ENCODE peak calls at places on chromosome 19, in ten cellular contexts. V is psoas muscle; P is dorsolateral prefrontal cortex; R is heart right ventricle; N is CD8-positive, alpha-beta memory T cell; Q is IMR-90; A is uterus; G is thoracic aorta; S is pancreas; D is mammary epithelial cell. U is an unnamed sample.

GRCh38 chr19:13983213-13983889 is 22.8 kb downstream of the RFX1 start:
- DNase-seq in D (no peak), P (no peak), G (no peak), N (no peak), V (no peak), S (peak; percentile 83), A (no peak), Q (no peak), R (no peak), U (no peak)

GRCh38 chr19:2782357-2782935 is 627 bp downstream of the SGTA start:
- DNase-seq in N (no peak), P (no peak), V (no peak), R (no peak), S (no peak), D (peak; percentile 5), A (no peak), Q (no peak), G (no peak), U (no peak)

GRCh38 chr19:49677232-49677881 is at the start of gene PRMT1:
- DNase-seq in Q (no peak), S (no peak), D (no peak), A (no peak), G (no peak), V (peak; percentile 80), N (peak; percentile 54), P (no peak), R (no peak), U (peak; percentile 57)

GRCh38 chr19:40217921-40218890 is at the start of gene TTC9B:
- DNase-seq in A (no peak), D (peak; percentile 14), V (no peak), P (no peak), S (peak; percentile 75), G (no peak), Q (no peak), N (peak; percentile 43), R (no peak), U (peak; percentile 45)

GRCh38 chr19:919157-920050 is 2.3 kb downstream of the KISS1R start:
- DNase-seq in V (no peak), P (no peak), G (no peak), N (no peak), A (no peak), S (peak; percentile 83), D (peak; percentile 52), R (no peak), Q (no peak), U (no peak)

GRCh38 chr19:13459351-13459750 is 46.9 kb downstream of the CACNA1A start:
- DNase-seq in A (no peak), N (no peak), G (no peak), P (peak; percentile 61), R (no peak), V (no peak), Q (no peak), S (no peak), D (no peak), U (peak; percentile 54)

GRCh38 chr19:3833578-3834348 is 35.1 kb downstream of the ZFR2 start:
- DNase-seq in P (no peak), R (no peak), Q (no peak), D (no peak), G (no peak), N (no peak), S (no peak), A (no peak), V (no peak), U (no peak)

GRCh38 chr19:13850910-13851753 is 25.8 kb upstream of the NANOS3 start:
- DNase-seq in A (peak; percentile 92), G (peak; percentile 70), D (peak; percentile 95), P (peak; percentile 73), N (peak; percentile 64), V (peak; percentile 95), R (peak; percentile 88), S (peak; percentile 91), Q (peak; percentile 94), U (peak; percentile 58)

DNA sequence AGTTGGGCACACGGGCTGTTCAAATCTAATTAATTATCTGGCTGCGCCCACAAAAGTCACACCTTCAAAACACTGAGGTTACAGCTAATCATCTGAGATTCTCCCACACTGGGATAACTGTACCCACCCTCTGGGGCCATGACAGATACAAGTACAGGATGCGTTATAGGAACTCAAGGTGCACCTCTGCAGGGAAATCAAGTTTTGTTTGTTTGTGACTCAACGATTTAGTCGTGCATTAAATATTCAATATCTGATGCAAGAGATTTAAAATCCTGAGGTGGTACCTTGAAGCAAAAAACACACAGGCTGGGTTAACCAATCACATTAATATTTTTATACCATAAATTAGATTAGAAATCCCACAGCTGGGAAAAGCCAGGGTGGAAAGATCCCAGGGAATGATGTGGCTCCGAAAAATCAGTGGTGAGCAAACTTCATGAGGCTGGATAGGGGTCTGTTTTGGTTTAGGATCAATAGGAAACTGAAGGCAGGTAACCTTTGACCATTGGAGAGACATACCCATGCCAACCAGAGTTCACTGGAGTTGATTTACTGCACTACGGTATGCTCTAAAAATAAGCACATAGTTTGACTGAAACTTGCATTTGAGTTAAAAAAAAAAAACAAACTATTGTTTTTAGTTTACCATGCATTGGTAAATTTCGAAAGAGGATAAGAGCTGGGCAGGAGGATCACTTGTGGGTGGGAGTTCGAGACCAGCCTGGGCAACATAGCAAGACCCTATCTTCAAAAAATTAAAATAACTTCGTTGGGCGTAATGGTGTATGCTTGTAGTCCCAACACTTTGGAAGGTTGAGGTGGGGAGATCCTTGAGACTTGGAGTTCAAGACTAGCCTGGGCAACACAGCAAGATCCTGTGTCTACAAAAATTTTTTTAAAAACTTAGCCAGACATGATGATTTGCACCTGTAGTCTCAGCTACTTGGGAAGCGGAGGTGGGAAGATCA is 23.9 kb upstream of the CEBPG start:
- DNase-seq in V (no peak), N (no peak), S (no peak), A (no peak), P (no peak), G (no peak), Q (no peak), R (no peak), D (peak; percentile 44), U (no peak)
- H3K27ac ChIP-seq in V (no peak overlapping the region), N (no peak overlapping the region), S (no peak overlapping the region), A (no peak overlapping the region), P (no peak overlapping the region), G (no peak overlapping the region), Q (no peak overlapping the region), R (no peak overlapping the region), D (peak overlapping the region; percentile 81), U (no peak overlapping the region)

GRCh38 chr19:8905342-8905741 is 73.2 kb downstream of the MBD3L1 start:
- DNase-seq in D (no peak), S (no peak), N (no peak), V (no peak), G (no peak), A (no peak), Q (no peak), P (no peak), R (no peak), U (no peak)
- H3K27ac ChIP-seq in D (no peak overlapping the region), S (no peak overlapping the region), N (no peak overlapping the region), V (no peak overlapping the region), G (no peak overlapping the region), A (no peak overlapping the region), Q (no peak overlapping the region), P (no peak overlapping the region), R (no peak overlapping the region), U (no peak overlapping the region)

GRCh38 chr19:10378124-10378523 is 2.2 kb downstream of the TYK2 start:
- DNase-seq in V (no peak), G (no peak), P (no peak), A (no peak), S (peak; percentile 66), Q (no peak), N (no peak), D (no peak), R (no peak), U (no peak)

GRCh38 chr19:10379880-10380310 is 477 bp downstream of the TYK2 start:
- DNase-seq in G (no peak), R (no peak), D (no peak), A (no peak), Q (no peak), V (no peak), P (no peak), S (no peak), N (no peak), U (no peak)

GRCh38 chr19:10384580-10384979 is 4.2 kb upstream of the TYK2 start:
- DNase-seq in D (no peak), P (no peak), Q (no peak), V (no peak), G (no peak), S (no peak), A (no peak), N (no peak), R (no peak), U (no peak)

DNA sequence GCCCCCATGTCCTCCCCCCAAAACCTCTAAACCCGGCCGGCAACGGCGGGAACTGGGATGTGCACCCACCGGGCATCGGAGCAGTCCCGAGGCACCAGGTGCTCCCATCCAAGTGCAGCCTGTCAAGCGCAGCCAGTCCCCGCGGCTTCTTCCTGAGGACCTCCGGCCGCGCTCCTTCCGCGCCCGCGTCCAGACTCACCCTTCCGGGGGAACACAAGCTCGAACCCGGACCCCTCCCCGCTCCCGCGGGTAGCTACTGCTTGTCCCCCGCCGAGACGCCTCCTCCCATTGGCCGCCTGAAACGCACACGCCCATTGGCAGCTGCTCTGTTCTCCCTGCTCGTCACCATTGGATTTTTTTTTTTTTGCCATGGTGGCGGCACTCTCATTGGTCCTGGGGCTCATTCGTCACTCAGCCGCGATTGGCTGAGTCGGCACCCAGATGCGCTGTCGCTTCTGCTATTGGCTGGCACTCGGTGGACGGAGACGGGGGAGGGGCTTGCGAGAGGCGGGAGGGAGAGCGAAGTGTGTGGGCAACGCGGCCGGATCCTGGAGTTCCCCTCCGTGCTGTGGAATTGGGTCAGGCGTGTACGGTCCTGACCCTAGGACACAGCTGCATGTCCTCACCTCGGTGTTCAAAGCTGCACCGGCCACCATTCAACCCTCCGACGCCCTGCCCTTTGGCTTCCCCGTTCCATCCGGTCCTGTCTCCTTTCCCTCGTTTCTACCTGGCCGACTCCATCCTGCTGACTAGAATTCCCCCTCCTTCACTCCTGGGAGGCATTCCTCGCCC is at the start of gene TYK2:
- DNase-seq in S (peak; percentile 99), Q (peak; percentile 98), N (peak; percentile 92), R (peak; percentile 98), P (peak; percentile 99), G (peak; percentile 96), A (peak; percentile 97), V (peak; percentile 98), D (peak; percentile 99), U (peak; percentile 97)
- H3K27ac ChIP-seq in S (peak within 1 kb of the TSS; percentile 53), Q (peak within 1 kb of the TSS; percentile 73), N (peak within 1 kb of the TSS; percentile 90), R (peak within 1 kb of the TSS; percentile 63), P (peak within 1 kb of the TSS; percentile 82), G (peak within 1 kb of the TSS; percentile 69), A (peak within 1 kb of the TSS; percentile 81), V (peak within 1 kb of the TSS; percentile 80), D (peak within 1 kb of the TSS; percentile 65), U (peak within 1 kb of the TSS; percentile 87)

GRCh38 chr19:41745761-41746160 is 9.6 kb upstream of the CEACAM6 start:
- DNase-seq in G (no peak), V (no peak), D (no peak), P (no peak), Q (no peak), R (no peak), N (no peak), A (no peak), S (no peak), U (no peak)

GRCh38 chr19:41744850-41745249 is 10.5 kb upstream of the CEACAM6 start:
- DNase-seq in A (no peak), R (no peak), G (no peak), V (no peak), Q (no peak), S (no peak), N (no peak), P (no peak), D (no peak), U (no peak)

GRCh38 chr19:41739361-41739760 is 16.0 kb upstream of the CEACAM6 start:
- DNase-seq in G (no peak), N (no peak), Q (no peak), D (no peak), P (no peak), A (no peak), R (no peak), V (no peak), S (no peak), U (no peak)

GRCh38 chr19:41740415-41741243 is 14.7 kb upstream of the CEACAM6 start:
- DNase-seq in A (no peak), S (no peak), R (no peak), N (no peak), Q (no peak), V (no peak), G (no peak), D (no peak), P (no peak), U (no peak)

GRCh38 chr19:41741244-41741554 is 14.1 kb upstream of the CEACAM6 start:
- DNase-seq in P (no peak), Q (no peak), S (no peak), R (no peak), V (no peak), A (no peak), G (no peak), N (no peak), D (no peak), U (no peak)
- H3K27ac ChIP-seq in P (no peak overlapping the region), Q (no peak overlapping the region), S (no peak overlapping the region), R (no peak overlapping the region), V (no peak overlapping the region), A (no peak overlapping the region), G (no peak overlapping the region), N (no peak overlapping the region), D (no peak overlapping the region), U (no peak overlapping the region)